ENCODE peak calls at places on chromosomes 6 and 20, in seven cellular contexts. P, Q, E, N, K, W and B are unnamed samples.
A peak's percentile ranks its signal among the peaks of the same experiment; 100 is the strongest.

GRCh38 chr6:5905431-5906339 is 101.0 kb downstream of the NRN1 start:
- DNase-seq in P (peak; percentile 60), N (peak; percentile 87), E (peak; percentile 54), Q (no peak), W (peak; percentile 94), K (no peak), B (no peak)

GRCh38 chr20:31740208-31740607 is 1.1 kb downstream of the TPX2 start:
- DNase-seq in P (no peak), K (no peak), W (no peak), N (no peak), E (no peak), Q (no peak), B (peak; percentile 2)

GRCh38 chr20:51360451-51361230 is 181.9 kb downstream of the NFATC2 start:
- DNase-seq in W (peak; percentile 37), N (no peak), Q (peak; percentile 41), K (no peak), P (no peak), E (no peak), B (no peak)

GRCh38 chr6:116047173-116047933 is 13.3 kb downstream of the FRK start:
- DNase-seq in N (no peak), P (no peak), W (no peak), K (peak; percentile 13), E (no peak), Q (no peak), B (peak; percentile 91)

GRCh38 chr6:121499666-121500065 is 64.2 kb downstream of the GJA1 start:
- DNase-seq in N (no peak), Q (no peak), E (no peak), W (no peak), K (no peak), P (no peak), B (no peak)

GRCh38 chr20:17854307-17854903 is 114.2 kb downstream of the SNX5 start:
- DNase-seq in E (no peak), N (no peak), Q (no peak), P (no peak), W (no peak), K (peak; percentile 61), B (peak; percentile 76)

GRCh38 chr20:11195899-11196558 is 522.2 kb upstream of the JAG1 start:
- DNase-seq in K (no peak), N (no peak), P (no peak), E (no peak), W (no peak), Q (no peak), B (no peak)

GRCh38 chr6:159118941-159119340 is 50.3 kb upstream of the FNDC1 start:
- DNase-seq in W (no peak), P (no peak), E (no peak), K (no peak), N (no peak), Q (no peak), B (no peak)

GRCh38 chr6:47083586-47084047 is 41.5 kb upstream of the ADGRF1 start:
- DNase-seq in E (peak; percentile 51), K (no peak), P (peak; percentile 14), W (peak; percentile 98), N (peak; percentile 95), Q (peak; percentile 82), B (peak; percentile 53)

GRCh38 chr20:37096415-37097039 is 730 bp upstream of the RBL1 start:
- DNase-seq in Q (no peak), N (no peak), P (no peak), K (no peak), E (no peak), W (no peak), B (no peak)

GRCh38 chr6:11616200-11616611 is 78.7 kb downstream of the TMEM170B start:
- DNase-seq in N (no peak), P (no peak), K (no peak), W (no peak), E (no peak), Q (no peak), B (no peak)

GRCh38 chr6:153401751-153402150 is 270.7 kb upstream of the RGS17 start:
- DNase-seq in P (no peak), N (no peak), Q (no peak), E (no peak), K (no peak), W (no peak), B (no peak)

GRCh38 chr20:1001981-1002681 is at the start of gene RSPO4:
- DNase-seq in Q (no peak), K (peak; percentile 28), N (no peak), W (peak; percentile 49), P (no peak), E (no peak), B (peak; percentile 17)
- H3K4me3 ChIP-seq in Q (no peak within 1 kb of the TSS), K (peak within 1 kb of the TSS; percentile 46), N (peak within 1 kb of the TSS; percentile 26), W (no peak within 1 kb of the TSS), P (no peak within 1 kb of the TSS), E (no peak within 1 kb of the TSS), B (no peak within 1 kb of the TSS)

GRCh38 chr6:135722182-135722581 is 129.3 kb upstream of the PDE7B start:
- DNase-seq in E (no peak), N (no peak), K (no peak), Q (no peak), P (no peak), W (no peak), B (peak; percentile 20)
- H3K4me3 ChIP-seq in E (no peak overlapping the region), N (no peak overlapping the region), K (no peak overlapping the region), Q (no peak overlapping the region), P (no peak overlapping the region), W (no peak overlapping the region), B (no peak overlapping the region)

GRCh38 chr20:50129662-50130345 is 16.9 kb upstream of the UBE2V1 start:
- DNase-seq in K (peak; percentile 64), Q (no peak), E (no peak), N (no peak), W (peak; percentile 90), P (no peak), B (no peak)
- H3K4me3 ChIP-seq in K (no peak overlapping the region), Q (no peak overlapping the region), E (no peak overlapping the region), N (no peak overlapping the region), W (peak overlapping the region; percentile 36), P (peak overlapping the region; percentile 30), B (no peak overlapping the region)

GRCh38 chr6:28597924-28598323 is 72.2 kb downstream of the GPX5 start:
- DNase-seq in K (no peak), P (no peak), N (no peak), W (no peak), E (no peak), Q (no peak), B (no peak)
- H3K4me3 ChIP-seq in K (no peak overlapping the region), P (no peak overlapping the region), N (no peak overlapping the region), W (no peak overlapping the region), E (peak overlapping the region; percentile 25), Q (no peak overlapping the region), B (no peak overlapping the region)

DNA sequence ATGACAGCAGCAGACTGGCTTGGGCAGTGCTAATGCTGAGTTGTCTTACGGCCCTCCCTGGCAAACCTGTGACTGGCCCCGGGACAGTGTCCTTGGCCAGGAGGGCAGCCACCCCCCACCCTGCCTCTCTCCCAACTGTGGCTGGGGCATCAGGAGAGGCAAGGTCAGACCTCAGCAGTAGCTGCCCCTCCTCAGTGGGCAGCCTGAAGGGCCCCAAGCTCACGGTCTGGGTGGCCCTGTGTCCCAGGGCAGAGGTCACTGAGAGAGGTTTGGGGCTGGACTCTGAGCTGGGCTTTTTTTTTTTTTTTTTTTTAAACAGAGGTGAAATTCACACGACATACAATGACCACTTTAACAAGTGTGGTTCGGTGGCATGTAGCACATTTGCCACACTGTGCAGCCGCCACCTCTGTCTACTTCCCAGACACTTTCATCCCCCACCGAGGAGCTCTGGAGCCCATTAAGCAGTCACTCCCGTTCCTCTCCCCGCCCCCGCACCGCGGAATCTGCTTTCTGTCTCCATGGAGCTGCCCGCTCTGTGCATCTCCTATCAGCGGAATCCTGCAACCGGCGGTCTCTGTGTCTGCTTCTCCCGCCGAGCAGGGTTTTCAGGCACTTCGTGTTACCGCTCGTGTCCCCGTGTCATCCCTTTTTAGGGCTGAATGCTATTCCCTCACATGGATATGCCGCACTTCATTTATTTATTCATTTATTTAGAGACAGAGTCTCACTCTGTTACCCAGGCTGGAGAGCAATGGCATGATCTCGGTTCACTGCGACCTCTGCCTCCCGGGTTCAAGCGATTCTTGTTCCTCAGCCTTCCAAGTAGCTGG is 67.9 kb upstream of the GATA5 start:
- DNase-seq in P (no peak), N (no peak), K (no peak), E (no peak), W (no peak), Q (no peak), B (no peak)
- H3K4me3 ChIP-seq in P (no peak overlapping the region), N (no peak overlapping the region), K (no peak overlapping the region), E (no peak overlapping the region), W (no peak overlapping the region), Q (no peak overlapping the region), B (no peak overlapping the region)

GRCh38 chr20:35738410-35739179 is 3.5 kb downstream of the RBM39 start:
- DNase-seq in P (no peak), W (no peak), K (no peak), N (no peak), Q (no peak), E (no peak), B (no peak)

GRCh38 chr20:35739294-35740163 is 2.5 kb downstream of the RBM39 start:
- DNase-seq in P (no peak), K (peak; percentile 29), N (no peak), W (no peak), Q (no peak), E (no peak), B (no peak)

GRCh38 chr20:35741892-35742740 is at the start of gene RBM39:
- DNase-seq in W (peak; percentile 100), K (peak; percentile 100), N (peak; percentile 100), E (peak; percentile 100), Q (peak; percentile 99), P (peak; percentile 99), B (peak; percentile 100)

GRCh38 chr20:35742741-35743523 is 872 bp upstream of the RBM39 start:
- DNase-seq in P (no peak), E (no peak), Q (no peak), W (no peak), N (no peak), K (no peak), B (peak; percentile 75)

GRCh38 chr20:35743693-35744491 is 1.8 kb upstream of the RBM39 start:
- DNase-seq in P (no peak), K (no peak), N (no peak), Q (peak; percentile 83), E (no peak), W (peak; percentile 69), B (peak; percentile 18)
- H3K4me3 ChIP-seq in P (peak overlapping the region; percentile 99), K (no peak overlapping the region), N (peak overlapping the region; percentile 4), Q (peak overlapping the region; percentile 9), E (no peak overlapping the region), W (peak overlapping the region; percentile 6), B (no peak overlapping the region)